ENCODE peak calls at places on chromosomes 7 and 10, in ten cellular contexts. Y is spleen, W is dorsolateral prefrontal cortex, N is heart left ventricle, H is heart right ventricle, P is fibroblast of the aortic adventitia, C is trophoblast cell, A is cardiac muscle cell, X is thoracic aorta, V is gastrocnemius medialis. F is an unnamed sample.

GRCh38 chr10:36602374-36602773 is 523.0 kb upstream of the ANKRD30A start:
- DNase-seq in Y (no peak), W (no peak), N (no peak), H (no peak), P (peak), C (no peak), A (peak), X (no peak), V (no peak), F (peak)

GRCh38 chr7:48411619-48412018 is 240.4 kb downstream of the ABCA13 start:
- DNase-seq in Y (no peak), W (no peak), N (no peak), H (no peak), P (no peak), C (no peak), A (no peak), X (no peak), V (no peak), F (no peak)

GRCh38 chr10:119408969-119409371 is 133.5 kb downstream of the RGS10 start:
- DNase-seq in Y (no peak), W (no peak), N (no peak), H (no peak), P (no peak), C (peak), A (no peak), X (no peak), V (no peak), F (no peak)

GRCh38 chr10:120371856-120372255 is 85.2 kb upstream of the PLPP4 start:
- DNase-seq in Y (no peak), W (no peak), N (no peak), H (no peak), P (no peak), C (no peak), A (no peak), X (no peak), V (no peak), F (no peak)

GRCh38 chr7:84811427-84811826 is 375.4 kb downstream of the SEMA3D start:
- DNase-seq in Y (no peak), W (no peak), N (no peak), H (no peak), P (peak), C (no peak), A (no peak), X (no peak), V (no peak), F (peak)

GRCh38 chr10:6416892-6417512 is 163.1 kb downstream of the PRKCQ start:
- DNase-seq in Y (no peak), W (no peak), N (no peak), H (no peak), P (peak), C (peak), A (peak), X (no peak), V (no peak), F (no peak)

GRCh38 chr7:157837561-157837960 is 500.8 kb downstream of the DNAJB6 start:
- DNase-seq in Y (peak), W (no peak), N (no peak), H (no peak), P (no peak), C (no peak), A (no peak), X (no peak), V (no peak), F (no peak)

GRCh38 chr10:52066383-52066782 is 247.7 kb upstream of the DKK1 start:
- DNase-seq in Y (no peak), W (no peak), N (no peak), H (no peak), P (no peak), C (no peak), A (no peak), X (no peak), V (no peak), F (no peak)

GRCh38 chr7:155797262-155798250 is 14.7 kb downstream of the SHH start:
- DNase-seq in Y (no peak), W (no peak), N (peak), H (no peak), P (no peak), C (no peak), A (no peak), X (no peak), V (no peak), F (no peak)

GRCh38 chr7:23544913-23545354 is 13.2 kb upstream of the TRA2A start:
- DNase-seq in Y (no peak), W (no peak), N (no peak), H (no peak), P (peak), C (peak), A (peak), X (no peak), V (no peak), F (no peak)

GRCh38 chr7:100679927-100680588 is 6.5 kb downstream of the GNB2 start:
- DNase-seq in Y (no peak), W (no peak), N (peak), H (peak), P (peak), C (peak), A (peak), X (no peak), V (peak), F (no peak)

GRCh38 chr10:48417374-48417773 is 110.9 kb downstream of the MAPK8 start:
- DNase-seq in Y (no peak), W (no peak), N (no peak), H (no peak), P (no peak), C (no peak), A (no peak), X (no peak), V (no peak), F (no peak)

GRCh38 chr7:159112136-159113011 is 32.3 kb downstream of the VIPR2 start:
- DNase-seq in Y (peak), W (no peak), N (no peak), H (no peak), P (no peak), C (no peak), A (no peak), X (no peak), V (no peak), F (no peak)

DNA sequence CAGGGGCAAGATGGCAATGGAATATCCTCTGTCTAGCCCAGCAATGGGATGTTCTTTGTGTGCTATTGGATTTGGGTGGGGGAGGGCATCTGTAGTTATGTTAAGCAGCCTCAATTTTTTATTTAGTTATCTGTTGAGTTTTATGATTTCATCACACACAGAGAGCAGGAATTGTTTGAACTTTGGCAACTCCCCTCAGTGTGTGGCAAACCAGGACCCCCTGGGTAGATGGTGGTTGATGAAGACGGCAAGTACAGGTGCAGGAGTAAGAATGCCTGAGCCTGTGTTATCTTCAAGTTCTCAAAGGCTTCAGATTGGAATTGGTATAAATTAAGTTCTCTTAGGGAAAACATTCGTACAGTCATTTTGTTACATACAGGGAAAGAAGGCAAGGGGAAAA is 142.4 kb upstream of the SAMD8 start:
- DNase-seq in Y (no peak), W (no peak), N (no peak), H (no peak), P (no peak), C (no peak), A (no peak), X (no peak), V (no peak), F (no peak)
- H3K4me3 ChIP-seq in Y (no peak), W (no peak), N (no peak), H (no peak), P (no peak), C (no peak), A (no peak), X (no peak), V (no peak), F (no peak)

GRCh38 chr10:3224241-3224640 is 51.7 kb upstream of the PITRM1 start:
- DNase-seq in Y (no peak), W (no peak), N (no peak), H (no peak), P (no peak), C (no peak), A (no peak), X (no peak), V (no peak), F (no peak)

GRCh38 chr10:3228610-3228945 is 56.0 kb upstream of the PITRM1 start:
- DNase-seq in Y (no peak), W (no peak), N (no peak), H (no peak), P (no peak), C (no peak), A (no peak), X (no peak), V (no peak), F (no peak)

GRCh38 chr10:3229815-3230214 is 57.2 kb upstream of the PITRM1 start:
- DNase-seq in Y (no peak), W (no peak), N (no peak), H (no peak), P (no peak), C (no peak), A (no peak), X (no peak), V (no peak), F (no peak)

GRCh38 chr10:3225589-3225988 is 53.0 kb upstream of the PITRM1 start:
- DNase-seq in Y (no peak), W (no peak), N (no peak), H (no peak), P (peak), C (peak), A (peak), X (no peak), V (no peak), F (peak)

GRCh38 chr10:3226960-3227724 is 54.6 kb upstream of the PITRM1 start:
- DNase-seq in Y (no peak), W (no peak), N (no peak), H (no peak), P (peak), C (peak), A (peak), X (no peak), V (no peak), F (peak)
- H3K4me3 ChIP-seq in Y (no peak), W (no peak), N (no peak), H (no peak), P (no peak), C (no peak), A (no peak), X (peak), V (no peak), F (peak)

GRCh38 chr10:107650939-107651338 is 486.4 kb upstream of the SORCS1 start:
- DNase-seq in Y (no peak), W (no peak), N (no peak), H (no peak), P (no peak), C (no peak), A (no peak), X (no peak), V (no peak), F (no peak)

GRCh38 chr10:107649249-107649648 is 484.7 kb upstream of the SORCS1 start:
- DNase-seq in Y (no peak), W (no peak), N (no peak), H (no peak), P (no peak), C (no peak), A (no peak), X (no peak), V (no peak), F (no peak)

GRCh38 chr10:107647462-107647861 is 483.0 kb upstream of the SORCS1 start:
- DNase-seq in Y (no peak), W (no peak), N (no peak), H (no peak), P (no peak), C (no peak), A (no peak), X (no peak), V (no peak), F (no peak)
- H3K4me3 ChIP-seq in Y (no peak), W (no peak), N (no peak), H (no peak), P (no peak), C (no peak), A (no peak), X (no peak), V (no peak), F (no peak)

GRCh38 chr7:70696139-70696782 is 435.7 kb upstream of the GALNT17 start:
- DNase-seq in Y (no peak), W (no peak), N (no peak), H (no peak), P (peak), C (no peak), A (no peak), X (no peak), V (no peak), F (no peak)
- H3K4me3 ChIP-seq in Y (no peak), W (peak), N (peak), H (no peak), P (peak), C (peak), A (peak), X (peak), V (peak), F (peak)

DNA sequence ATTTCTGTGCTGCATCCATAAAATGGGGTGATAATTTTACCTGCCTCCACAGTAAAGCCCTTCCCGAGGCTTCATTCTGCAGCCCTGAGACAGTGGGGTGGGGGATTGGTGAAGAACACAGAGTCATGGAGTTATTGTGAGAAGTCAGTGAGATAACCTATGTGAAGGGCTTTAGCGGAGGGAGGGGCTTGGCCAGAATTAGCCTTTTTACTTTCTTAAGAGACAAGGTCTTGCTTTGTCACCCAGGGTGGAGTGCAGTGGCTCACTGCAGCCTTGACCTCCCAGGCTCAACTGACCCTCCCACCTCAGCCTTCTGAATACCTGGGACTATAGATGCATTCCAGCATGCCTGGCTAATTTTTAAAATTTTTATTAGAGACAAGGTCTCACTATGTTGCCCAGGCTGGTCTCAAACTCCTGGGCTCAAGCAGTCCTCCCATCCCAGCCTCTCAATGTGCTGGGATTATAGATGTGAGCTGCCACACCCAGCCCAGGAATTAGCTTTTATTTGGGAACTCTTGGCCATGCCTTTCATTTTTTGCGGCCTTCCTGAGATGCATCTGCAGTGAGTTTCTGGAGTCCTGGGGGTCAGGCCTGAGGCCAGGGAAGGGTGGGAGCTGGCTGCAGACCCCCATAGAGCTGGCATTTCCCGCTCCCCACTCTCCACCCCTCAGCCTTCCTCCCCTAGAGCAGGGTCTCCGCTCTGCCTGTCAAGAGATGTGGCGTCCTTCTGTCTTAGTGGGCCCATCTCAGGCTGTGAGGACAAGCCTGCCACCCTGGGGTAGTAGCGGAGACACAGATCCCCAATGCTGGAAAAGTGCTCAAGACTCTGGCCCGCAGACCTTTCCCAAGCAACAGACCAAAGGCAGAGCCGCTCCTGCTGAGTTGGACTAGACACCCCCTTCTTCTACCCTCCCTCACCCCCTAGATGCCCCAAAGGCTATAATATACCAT is 77.0 kb downstream of the ZMIZ1 start:
- DNase-seq in Y (no peak), W (no peak), N (no peak), H (no peak), P (peak), C (no peak), A (no peak), X (no peak), V (no peak), F (no peak)
- H3K4me3 ChIP-seq in Y (no peak), W (no peak), N (no peak), H (no peak), P (no peak), C (no peak), A (no peak), X (no peak), V (no peak), F (no peak)

F was measured in skeletal muscle cell.